ENCODE peak calls at places on chromosome X, in nine cellular contexts. C is astrocyte of the spinal cord; K is choroid plexus epithelial cell; I is DND-41; J is PC-9; B is WTC11; Z is psoas muscle; M is heart right ventricle; W is CD4-positive, alpha-beta T cell. D is an unnamed sample.

GRCh38 chrX:153644356-153645125 is 2.5 kb upstream of the DUSP9 start:
- DNase-seq in C (no peak), K (no peak), I (no peak), J (no peak), B (peak), Z (no peak), M (no peak), W (no peak), D (no peak)

GRCh38 chrX:54181196-54181953 is 1.7 kb downstream of the FAM120C start:
- DNase-seq in C (peak), K (peak), I (peak), J (no peak), B (no peak), Z (no peak), M (no peak), W (no peak), D (no peak)

GRCh38 chrX:111812889-111813563 is 63.0 kb upstream of the TRPC5OS start:
- DNase-seq in C (no peak), K (no peak), I (no peak), J (no peak), B (no peak), Z (no peak), M (no peak), W (no peak), D (no peak)

GRCh38 chrX:133749370-133749769 is 236.0 kb downstream of the GPC3 start:
- DNase-seq in C (no peak), K (no peak), I (peak), J (no peak), B (no peak), Z (no peak), M (no peak), W (no peak), D (no peak)

GRCh38 chrX:109472939-109473713 is 8.8 kb downstream of the GUCY2F start:
- DNase-seq in C (peak), K (peak), I (peak), J (no peak), B (peak), Z (no peak), M (peak), W (no peak), D (peak)

GRCh38 chrX:103362504-103362903 is 6.2 kb downstream of the TCEAL9 start:
- DNase-seq in C (no peak), K (peak), I (no peak), J (peak), B (no peak), Z (no peak), M (no peak), W (no peak), D (no peak)

GRCh38 chrX:73683236-73683859 is 120.4 kb downstream of the CHIC1 start:
- DNase-seq in C (peak), K (peak), I (no peak), J (no peak), B (no peak), Z (no peak), M (no peak), W (no peak), D (no peak)

GRCh38 chrX:39856472-39857121 is 241.2 kb downstream of the BCOR start:
- DNase-seq in C (no peak), K (no peak), I (no peak), J (no peak), B (no peak), Z (no peak), M (no peak), W (no peak), D (no peak)

GRCh38 chrX:24371391-24371972 is 11.0 kb downstream of the SUPT20HL1 start:
- DNase-seq in C (peak), K (peak), I (peak), J (no peak), B (peak), Z (peak), M (peak), W (peak), D (peak)

GRCh38 chrX:86348669-86349068 is 200.4 kb downstream of the DACH2 start:
- DNase-seq in C (no peak), K (no peak), I (no peak), J (no peak), B (peak), Z (no peak), M (no peak), W (no peak), D (no peak)

GRCh38 chrX:5957506-5957905 is 271.2 kb downstream of the NLGN4X start:
- DNase-seq in C (peak), K (no peak), I (no peak), J (no peak), B (no peak), Z (no peak), M (no peak), W (no peak), D (no peak)

DNA sequence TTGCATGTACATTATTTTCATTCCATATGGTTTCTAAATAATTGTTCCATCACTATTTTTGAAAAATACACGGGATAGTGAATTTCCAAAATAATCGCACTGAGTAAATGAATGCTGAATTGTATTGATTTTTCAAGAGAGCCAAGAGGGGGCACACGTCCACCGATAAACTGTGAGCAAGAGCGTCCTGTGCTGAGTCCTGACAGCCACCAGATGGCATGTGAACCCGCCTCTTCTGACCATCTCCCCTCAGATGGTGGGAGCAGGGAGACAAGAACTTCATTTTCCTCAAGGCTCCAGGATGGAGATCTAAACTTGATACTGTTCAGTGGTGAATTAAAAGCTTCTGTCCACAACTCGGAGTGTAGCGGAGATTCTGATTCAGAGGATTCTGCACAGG is 30.6 kb upstream of the IL9R start:
- DNase-seq in C (no peak), K (peak), I (peak), J (peak), B (peak), Z (no peak), M (no peak), W (no peak), D (peak)
- TF ChIP-seq CTCF in C (peak), K (peak), I (peak), J (peak), B (no peak), Z (no peak), M (no peak), W (peak), D (no peak)

GRCh38 chrX:30865612-30866011 is 23.4 kb downstream of the TAB3 start:
- DNase-seq in C (no peak), K (no peak), I (no peak), J (no peak), B (no peak), Z (no peak), M (no peak), W (no peak), D (no peak)

GRCh38 chrX:30863969-30864368 is 25.1 kb downstream of the TAB3 start:
- DNase-seq in C (no peak), K (no peak), I (no peak), J (no peak), B (no peak), Z (no peak), M (peak), W (no peak), D (no peak)

GRCh38 chrX:30870572-30870971 is 18.5 kb downstream of the TAB3 start:
- DNase-seq in C (no peak), K (no peak), I (no peak), J (no peak), B (no peak), Z (no peak), M (peak), W (no peak), D (no peak)

GRCh38 chrX:30864383-30864785 is 24.7 kb downstream of the TAB3 start:
- DNase-seq in C (no peak), K (peak), I (no peak), J (no peak), B (no peak), Z (no peak), M (no peak), W (no peak), D (no peak)

DNA sequence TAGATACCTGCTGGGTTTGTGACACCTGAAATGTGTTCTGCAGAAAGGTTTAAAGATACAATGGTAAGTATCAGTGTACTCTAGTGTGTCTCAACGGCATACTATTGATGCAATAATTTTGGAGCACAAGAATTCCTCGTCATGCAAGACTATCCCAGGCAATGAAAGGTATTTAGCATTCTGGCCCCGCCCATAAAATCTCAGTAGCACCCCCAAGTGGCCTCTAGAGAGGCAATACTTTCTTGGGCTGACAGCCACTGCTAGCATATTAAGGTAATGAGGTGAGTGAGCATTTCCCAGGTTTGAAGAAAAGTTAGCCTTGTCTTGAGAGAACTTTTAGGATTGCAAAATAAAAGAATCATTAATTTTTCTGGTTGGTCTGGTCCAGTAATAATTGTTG is 24.0 kb downstream of the TAB3 start:
- DNase-seq in C (no peak), K (peak), I (no peak), J (no peak), B (peak), Z (no peak), M (no peak), W (no peak), D (no peak)
- TF ChIP-seq CTCF in C (peak), K (peak), I (peak), J (no peak), B (no peak), Z (no peak), M (no peak), W (no peak), D (no peak)

DNA sequence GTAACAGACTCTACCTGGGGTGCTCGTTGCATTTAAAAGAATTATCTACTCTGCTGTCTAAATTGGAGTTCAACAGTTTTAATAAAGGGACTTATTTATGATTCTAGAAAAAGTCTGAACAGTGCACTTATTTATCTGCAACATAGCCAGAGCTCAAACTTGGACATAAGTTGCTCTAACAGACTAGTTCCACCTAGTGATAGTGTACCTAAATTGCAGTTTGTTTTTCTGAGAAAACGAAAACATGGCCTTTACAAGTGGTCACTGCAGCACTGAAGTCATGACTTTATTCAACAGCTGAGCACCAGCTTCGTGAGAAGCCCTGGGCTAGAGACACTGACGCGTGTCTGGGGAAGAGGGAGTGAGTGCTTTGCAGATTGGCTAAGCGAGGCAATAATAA is 77.3 kb upstream of the IGSF1 start:
- DNase-seq in C (no peak), K (no peak), I (no peak), J (no peak), B (no peak), Z (no peak), M (no peak), W (no peak), D (no peak)
- TF ChIP-seq CTCF in C (no peak), K (no peak), I (no peak), J (peak), B (no peak), Z (peak), M (peak), W (no peak), D (no peak)

DNA sequence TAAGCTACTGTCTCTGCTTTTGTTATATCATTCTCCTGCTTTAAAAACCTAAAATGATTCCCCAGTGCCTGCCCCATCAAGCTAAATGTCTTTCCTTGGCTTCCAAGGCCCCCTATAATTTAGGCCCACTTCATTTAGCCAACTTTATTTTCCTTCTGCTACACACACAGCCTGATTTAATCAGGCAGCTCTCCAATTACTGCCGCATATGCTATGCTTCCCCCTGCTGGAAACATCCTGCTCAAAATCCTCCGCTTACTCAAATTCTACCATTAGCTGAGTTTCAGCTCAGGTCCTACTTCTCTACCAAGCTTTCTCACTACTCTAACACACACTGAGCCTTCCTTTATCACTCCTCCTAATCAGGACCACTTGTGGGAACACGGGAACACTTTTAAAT is 17.0 kb downstream of the LAMP2 start:
- DNase-seq in C (peak), K (peak), I (peak), J (no peak), B (peak), Z (no peak), M (no peak), W (no peak), D (no peak)
- TF ChIP-seq CTCF in C (peak), K (peak), I (peak), J (peak), B (no peak), Z (peak), M (peak), W (no peak), D (peak)

GRCh38 chrX:135168533-135168932 is 2.7 kb downstream of the CT55 start:
- DNase-seq in C (no peak), K (no peak), I (no peak), J (no peak), B (no peak), Z (no peak), M (no peak), W (no peak), D (no peak)

GRCh38 chrX:135170468-135170867 is 730 bp downstream of the CT55 start:
- DNase-seq in C (no peak), K (no peak), I (no peak), J (no peak), B (no peak), Z (no peak), M (no peak), W (no peak), D (no peak)

GRCh38 chrX:135170877-135171519 is at the start of gene CT55:
- DNase-seq in C (no peak), K (no peak), I (no peak), J (no peak), B (peak), Z (no peak), M (no peak), W (no peak), D (peak)
- TF ChIP-seq CTCF in C (no peak), K (no peak), I (no peak), J (no peak), B (no peak), Z (no peak), M (no peak), W (no peak), D (no peak)

GRCh38 chrX:38563006-38563405 is 1.7 kb downstream of the TSPAN7 start:
- DNase-seq in C (no peak), K (no peak), I (no peak), J (no peak), B (no peak), Z (no peak), M (no peak), W (no peak), D (no peak)

GRCh38 chrX:38558681-38559080 is 2.7 kb upstream of the TSPAN7 start:
- DNase-seq in C (no peak), K (no peak), I (no peak), J (no peak), B (no peak), Z (no peak), M (no peak), W (no peak), D (no peak)

GRCh38 chrX:38560776-38561125 is 591 bp upstream of the TSPAN7 start:
- DNase-seq in C (no peak), K (no peak), I (no peak), J (no peak), B (no peak), Z (peak), M (no peak), W (no peak), D (no peak)

GRCh38 chrX:38561951-38562719 is 793 bp downstream of the TSPAN7 start:
- DNase-seq in C (no peak), K (no peak), I (peak), J (no peak), B (peak), Z (peak), M (peak), W (peak), D (peak)

GRCh38 chrX:38561126-38561868 is at the start of gene TSPAN7:
- DNase-seq in C (peak), K (peak), I (peak), J (no peak), B (peak), Z (peak), M (peak), W (peak), D (peak)
- TF ChIP-seq CTCF in C (no peak), K (no peak), I (no peak), J (no peak), B (no peak), Z (no peak), M (no peak), W (no peak), D (no peak)

DNA sequence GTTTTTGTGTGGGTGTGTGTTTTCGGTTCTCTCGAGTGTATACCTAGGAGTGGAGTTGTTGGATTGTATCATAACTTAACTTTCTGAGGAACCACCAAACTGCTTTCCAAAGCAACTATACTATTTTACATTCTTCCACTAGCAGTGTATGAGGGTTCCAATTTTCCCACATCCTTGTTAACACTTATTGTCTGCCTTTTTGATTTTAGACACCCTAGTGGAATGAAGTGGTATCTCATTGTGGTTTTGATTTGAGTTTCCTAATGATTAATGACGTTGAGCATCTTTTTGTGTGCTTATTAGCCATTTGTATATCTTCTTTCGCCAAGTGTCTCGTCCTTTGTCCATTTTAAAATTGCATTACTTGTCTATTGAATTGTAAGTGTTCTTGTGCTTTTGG is 118.6 kb downstream of the REPS2 start:
- DNase-seq in C (no peak), K (no peak), I (no peak), J (no peak), B (no peak), Z (no peak), M (no peak), W (no peak), D (no peak)
- TF ChIP-seq CTCF in C (no peak), K (no peak), I (no peak), J (no peak), B (no peak), Z (no peak), M (no peak), W (no peak), D (no peak)

DNA sequence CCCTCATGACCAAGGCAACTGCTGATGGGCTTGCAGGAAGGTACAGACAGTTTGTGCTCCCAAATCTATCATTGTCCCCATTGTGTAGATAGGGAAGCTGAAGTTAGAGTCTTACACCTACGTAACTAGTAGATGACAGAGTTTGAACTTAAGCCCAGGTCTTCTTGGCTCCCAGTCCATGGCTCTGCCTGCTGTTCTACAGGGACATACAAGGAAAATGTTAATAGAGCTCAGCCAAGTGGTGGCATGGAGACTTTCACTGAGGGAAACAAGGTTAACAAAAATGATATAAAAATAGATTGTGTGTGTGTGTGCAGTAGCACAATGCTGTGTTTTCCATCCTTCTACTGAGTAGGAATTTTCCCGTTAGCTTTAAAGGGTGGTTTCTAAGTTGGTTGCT is 936.5 kb downstream of the RPA4 start:
- DNase-seq in C (no peak), K (no peak), I (no peak), J (no peak), B (no peak), Z (no peak), M (no peak), W (no peak), D (no peak)
- TF ChIP-seq CTCF in C (no peak), K (no peak), I (no peak), J (no peak), B (no peak), Z (no peak), M (no peak), W (no peak), D (no peak)